ENCODE peak calls at places on chromosomes 7 and 10, in five cellular contexts. S is neural crest cell; X is stimulated activated CD4-positive, alpha-beta T cell treated with anti-CD3 and anti-CD28 coated beads, Interleukin-4, amount 100 ng/mL, for 48 hours; M is left colon; L is effector CD4-positive, alpha-beta T cell. A is an unnamed sample.

GRCh38 chr7:93374345-93374940 is 142.3 kb downstream of the VPS50 start:
- DNase-seq in S (no peak), M (no peak), L (no peak), X (no peak), A (no peak)

GRCh38 chr10:31698169-31698890 is 230.3 kb downstream of the ARHGAP12 start:
- DNase-seq in L (no peak), M (peak), S (no peak), X (no peak), A (no peak)

GRCh38 chr10:115171392-115171960 is 78.3 kb downstream of the ATRNL1 start:
- DNase-seq in S (no peak), M (no peak), L (no peak), X (no peak), A (no peak)

GRCh38 chr10:70656489-70656888 is 15.8 kb upstream of the ADAMTS14 start:
- DNase-seq in M (no peak), S (no peak), X (peak), L (no peak), A (no peak)

GRCh38 chr10:70296406-70296899 is 12.6 kb upstream of the NPFFR1 start:
- DNase-seq in S (no peak), L (no peak), M (peak), X (no peak), A (no peak)

GRCh38 chr7:37590824-37591223 is 92.7 kb upstream of the GPR141 start:
- DNase-seq in X (no peak), L (no peak), M (no peak), S (no peak), A (no peak)

GRCh38 chr10:5776150-5776880 is 36.9 kb downstream of the GDI2 start:
- DNase-seq in L (no peak), X (no peak), S (no peak), M (no peak), A (no peak)

GRCh38 chr10:70832236-70832635 is 16.5 kb downstream of the SGPL1 start:
- DNase-seq in L (no peak), M (no peak), S (no peak), X (no peak), A (no peak)

GRCh38 chr10:89846786-89847185 is 145.4 kb downstream of the KIF20B start:
- DNase-seq in L (no peak), X (no peak), S (no peak), M (no peak), A (no peak)

GRCh38 chr7:149267733-149268132 is 5.7 kb downstream of the ZNF783 start:
- DNase-seq in L (no peak), M (no peak), X (no peak), S (no peak), A (no peak)

GRCh38 chr7:151233111-151233701 is 923 bp downstream of the CHPF2 start:
- DNase-seq in X (peak), L (peak), S (no peak), M (peak), A (peak)

GRCh38 chr10:69968830-69969229 is 83.8 kb upstream of the MACROH2A2 start:
- DNase-seq in L (no peak), S (no peak), M (no peak), X (no peak), A (no peak)

GRCh38 chr7:108086546-108086945 is 43.6 kb downstream of the LAMB4 start:
- DNase-seq in S (no peak), M (no peak), L (no peak), X (no peak), A (no peak)

GRCh38 chr10:21020545-21020944 is 123.4 kb upstream of the NEBL start:
- DNase-seq in M (no peak), X (peak), S (no peak), L (no peak), A (peak)

GRCh38 chr7:142809671-142810070 is 38.9 kb downstream of the PRSS2 start:
- DNase-seq in S (no peak), M (no peak), X (no peak), L (no peak), A (no peak)

GRCh38 chr10:131544495-131544894 is 233.0 kb upstream of the TCERG1L start:
- DNase-seq in X (no peak), S (no peak), L (no peak), M (no peak), A (no peak)

GRCh38 chr7:122260336-122260735 is 44.2 kb downstream of the FEZF1 start:
- DNase-seq in L (no peak), X (no peak), M (no peak), S (no peak), A (no peak)

GRCh38 chr10:73095479-73096021 is 1.1 kb downstream of the P4HA1 start:
- DNase-seq in M (peak), L (peak), S (peak), X (peak), A (peak)

GRCh38 chr10:126013489-126014281 is 117.3 kb downstream of the FANK1 start:
- DNase-seq in L (no peak), M (no peak), X (no peak), S (no peak), A (no peak)

GRCh38 chr7:33692956-33693355 is 212.4 kb upstream of the BMPER start:
- DNase-seq in M (no peak), L (no peak), S (no peak), X (no peak), A (no peak)

GRCh38 chr7:83655951-83656556 is 7.1 kb upstream of the SEMA3E start:
- DNase-seq in X (no peak), L (no peak), M (no peak), S (peak), A (peak)

GRCh38 chr7:84904561-84904960 is 282.3 kb downstream of the SEMA3D start:
- DNase-seq in L (no peak), S (no peak), X (no peak), M (no peak), A (no peak)

GRCh38 chr10:21272585-21273399 is 252.7 kb downstream of the SKIDA1 start:
- DNase-seq in S (no peak), X (no peak), M (no peak), L (no peak), A (no peak)

GRCh38 chr7:36346260-36346831 is 43.3 kb upstream of the ANLN start:
- DNase-seq in L (no peak), X (no peak), M (no peak), S (no peak), A (no peak)

GRCh38 chr7:105352018-105352612 is 36.6 kb downstream of the SRPK2 start:
- DNase-seq in X (no peak), L (peak), M (peak), S (no peak), A (no peak)

GRCh38 chr7:128106840-128107239 is 75.6 kb upstream of the LRRC4 start:
- DNase-seq in X (no peak), L (no peak), S (no peak), M (no peak), A (no peak)

GRCh38 chr7:45086348-45087065 is 2.3 kb downstream of the NACAD start:
- DNase-seq in M (no peak), X (no peak), S (no peak), L (no peak), A (no peak)

GRCh38 chr7:12222889-12223579 is 11.9 kb downstream of the TMEM106B start:
- DNase-seq in L (no peak), S (no peak), M (no peak), X (no peak), A (no peak)

GRCh38 chr10:23514321-23514720 is 75.4 kb downstream of the OTUD1 start:
- DNase-seq in L (no peak), X (no peak), S (no peak), M (no peak), A (no peak)

GRCh38 chr7:28773423-28774129 is 184.6 kb downstream of the TRIL start:
- DNase-seq in L (no peak), X (no peak), M (peak), S (no peak), A (no peak)

GRCh38 chr10:4352566-4352961 is 473.4 kb upstream of the AKR1E2 start:
- DNase-seq in X (no peak), L (no peak), S (no peak), M (no peak), A (no peak)

GRCh38 chr7:159207398-159207797 is 62.7 kb upstream of the VIPR2 start:
- DNase-seq in L (no peak), S (no peak), X (no peak), M (no peak), A (no peak)

GRCh38 chr10:71244638-71245419 is 32.5 kb downstream of the UNC5B start:
- DNase-seq in L (no peak), X (no peak), M (no peak), S (no peak), A (peak)

GRCh38 chr7:22332481-22332880 is 24.5 kb downstream of the RAPGEF5 start:
- DNase-seq in M (no peak), L (no peak), S (no peak), X (no peak), A (no peak)

GRCh38 chr7:158443014-158443687 is 144.5 kb downstream of the PTPRN2 start:
- DNase-seq in M (no peak), L (no peak), X (no peak), S (no peak), A (no peak)

A was measured in nephron progenitor cell.